ENCODE peak calls at places on chromosome 20, in ten cellular contexts. One of them, this sample, is unnamed. For H3K4me1, the result is how much of the 10 kb centered on the place peaks cover.

GRCh38 chr20:49853640-49854039 is 41.0 kb downstream of the SLC9A8 start:
- DNase-seq in GM23338: peak
- DNase-seq in cardiac muscle cell: no peak
- DNase-seq in kidney: no peak
- DNase-seq in tibial artery: peak
- DNase-seq in left ventricle myocardium inferior: no peak
- DNase-seq in Panc1: no peak
- DNase-seq in suprapubic skin: no peak
- DNase-seq in endodermal cell: peak
- DNase-seq in psoas muscle: no peak
- DNase-seq in this sample: peak

GRCh38 chr20:63775096-63775978 is 35.8 kb downstream of the SLC2A4RG start:
- DNase-seq in cardiac muscle cell: peak
- DNase-seq in psoas muscle: peak
- DNase-seq in kidney: peak
- DNase-seq in endodermal cell: peak
- DNase-seq in left ventricle myocardium inferior: no peak
- DNase-seq in Panc1: no peak
- DNase-seq in GM23338: peak
- DNase-seq in tibial artery: no peak
- DNase-seq in suprapubic skin: no peak
- DNase-seq in this sample: peak

GRCh38 chr20:50338479-50339195 is 148.0 kb downstream of the CEBPB start:
- DNase-seq in tibial artery: no peak
- DNase-seq in endodermal cell: peak
- DNase-seq in cardiac muscle cell: peak
- DNase-seq in suprapubic skin: no peak
- DNase-seq in kidney: no peak
- DNase-seq in Panc1: no peak
- DNase-seq in left ventricle myocardium inferior: no peak
- DNase-seq in GM23338: peak
- DNase-seq in psoas muscle: no peak
- DNase-seq in this sample: peak

GRCh38 chr20:38060536-38060935 is 27.0 kb downstream of the RPRD1B start:
- DNase-seq in left ventricle myocardium inferior: no peak
- DNase-seq in endodermal cell: no peak
- DNase-seq in psoas muscle: no peak
- DNase-seq in kidney: no peak
- DNase-seq in suprapubic skin: no peak
- DNase-seq in Panc1: no peak
- DNase-seq in cardiac muscle cell: no peak
- DNase-seq in tibial artery: no peak
- DNase-seq in GM23338: no peak
- DNase-seq in this sample: no peak

GRCh38 chr20:22248052-22248667 is 336.2 kb downstream of the FOXA2 start:
- DNase-seq in suprapubic skin: no peak
- DNase-seq in endodermal cell: peak
- DNase-seq in Panc1: no peak
- DNase-seq in psoas muscle: no peak
- DNase-seq in tibial artery: no peak
- DNase-seq in left ventricle myocardium inferior: no peak
- DNase-seq in cardiac muscle cell: peak
- DNase-seq in kidney: no peak
- DNase-seq in GM23338: peak
- DNase-seq in this sample: no peak

GRCh38 chr20:8168785-8169288 is 36.8 kb downstream of the PLCB1 start:
- DNase-seq in psoas muscle: no peak
- DNase-seq in Panc1: no peak
- DNase-seq in suprapubic skin: no peak
- DNase-seq in GM23338: no peak
- DNase-seq in endodermal cell: no peak
- DNase-seq in cardiac muscle cell: no peak
- DNase-seq in left ventricle myocardium inferior: no peak
- DNase-seq in tibial artery: no peak
- DNase-seq in kidney: no peak
- DNase-seq in this sample: no peak

GRCh38 chr20:36085686-36086267 is 68.8 kb upstream of the EPB41L1 start:
- DNase-seq in endodermal cell: peak
- DNase-seq in Panc1: peak
- DNase-seq in GM23338: no peak
- DNase-seq in cardiac muscle cell: no peak
- DNase-seq in kidney: peak
- DNase-seq in tibial artery: no peak
- DNase-seq in psoas muscle: no peak
- DNase-seq in left ventricle myocardium inferior: no peak
- DNase-seq in suprapubic skin: no peak
- DNase-seq in this sample: peak

GRCh38 chr20:20022498-20022897 is 5.3 kb downstream of the NAA20 start:
- DNase-seq in psoas muscle: no peak
- DNase-seq in suprapubic skin: no peak
- DNase-seq in kidney: no peak
- DNase-seq in GM23338: no peak
- DNase-seq in tibial artery: no peak
- DNase-seq in endodermal cell: no peak
- DNase-seq in Panc1: no peak
- DNase-seq in left ventricle myocardium inferior: no peak
- DNase-seq in cardiac muscle cell: no peak
- DNase-seq in this sample: no peak

GRCh38 chr20:5136096-5136495 is 9.3 kb downstream of the CDS2 start:
- DNase-seq in psoas muscle: no peak
- DNase-seq in GM23338: peak
- DNase-seq in endodermal cell: peak
- DNase-seq in cardiac muscle cell: no peak
- DNase-seq in suprapubic skin: no peak
- DNase-seq in kidney: no peak
- DNase-seq in left ventricle myocardium inferior: no peak
- DNase-seq in tibial artery: no peak
- DNase-seq in Panc1: no peak
- DNase-seq in this sample: no peak

GRCh38 chr20:19975436-19975799 is 41.7 kb upstream of the NAA20 start:
- DNase-seq in psoas muscle: no peak
- DNase-seq in kidney: peak
- DNase-seq in endodermal cell: no peak
- DNase-seq in cardiac muscle cell: no peak
- DNase-seq in GM23338: no peak
- DNase-seq in Panc1: no peak
- DNase-seq in suprapubic skin: no peak
- DNase-seq in tibial artery: no peak
- DNase-seq in left ventricle myocardium inferior: peak
- DNase-seq in this sample: no peak

GRCh38 chr20:47490795-47491194 is 10.9 kb upstream of the NCOA3 start:
- DNase-seq in suprapubic skin: no peak
- DNase-seq in kidney: no peak
- DNase-seq in tibial artery: peak
- DNase-seq in Panc1: no peak
- DNase-seq in left ventricle myocardium inferior: no peak
- DNase-seq in GM23338: no peak
- DNase-seq in psoas muscle: no peak
- DNase-seq in cardiac muscle cell: no peak
- DNase-seq in endodermal cell: no peak
- DNase-seq in this sample: peak
- H3K4me1 ChIP-seq in suprapubic skin: under half
- H3K4me1 ChIP-seq in kidney: under half
- H3K4me1 ChIP-seq in tibial artery: under half
- H3K4me1 ChIP-seq in Panc1: under half
- H3K4me1 ChIP-seq in left ventricle myocardium inferior: under half
- H3K4me1 ChIP-seq in GM23338: under half
- H3K4me1 ChIP-seq in psoas muscle: under half
- H3K4me1 ChIP-seq in cardiac muscle cell: under half
- H3K4me1 ChIP-seq in endodermal cell: under half
- H3K4me1 ChIP-seq in this sample: under half

GRCh38 chr20:43514062-43514971 is 6.8 kb downstream of the L3MBTL1 start:
- DNase-seq in GM23338: peak
- DNase-seq in tibial artery: peak
- DNase-seq in psoas muscle: peak
- DNase-seq in left ventricle myocardium inferior: peak
- DNase-seq in kidney: peak
- DNase-seq in cardiac muscle cell: peak
- DNase-seq in endodermal cell: peak
- DNase-seq in suprapubic skin: peak
- DNase-seq in Panc1: peak
- DNase-seq in this sample: peak
- TF ChIP-seq CTCF in GM23338: peak
- TF ChIP-seq CTCF in tibial artery: no peak
- TF ChIP-seq CTCF in psoas muscle: peak
- TF ChIP-seq CTCF in left ventricle myocardium inferior: peak
- TF ChIP-seq CTCF in kidney: peak
- TF ChIP-seq CTCF in cardiac muscle cell: peak
- TF ChIP-seq CTCF in endodermal cell: peak
- TF ChIP-seq CTCF in suprapubic skin: no peak
- TF ChIP-seq CTCF in Panc1: peak
- TF ChIP-seq CTCF in this sample: peak

DNA sequence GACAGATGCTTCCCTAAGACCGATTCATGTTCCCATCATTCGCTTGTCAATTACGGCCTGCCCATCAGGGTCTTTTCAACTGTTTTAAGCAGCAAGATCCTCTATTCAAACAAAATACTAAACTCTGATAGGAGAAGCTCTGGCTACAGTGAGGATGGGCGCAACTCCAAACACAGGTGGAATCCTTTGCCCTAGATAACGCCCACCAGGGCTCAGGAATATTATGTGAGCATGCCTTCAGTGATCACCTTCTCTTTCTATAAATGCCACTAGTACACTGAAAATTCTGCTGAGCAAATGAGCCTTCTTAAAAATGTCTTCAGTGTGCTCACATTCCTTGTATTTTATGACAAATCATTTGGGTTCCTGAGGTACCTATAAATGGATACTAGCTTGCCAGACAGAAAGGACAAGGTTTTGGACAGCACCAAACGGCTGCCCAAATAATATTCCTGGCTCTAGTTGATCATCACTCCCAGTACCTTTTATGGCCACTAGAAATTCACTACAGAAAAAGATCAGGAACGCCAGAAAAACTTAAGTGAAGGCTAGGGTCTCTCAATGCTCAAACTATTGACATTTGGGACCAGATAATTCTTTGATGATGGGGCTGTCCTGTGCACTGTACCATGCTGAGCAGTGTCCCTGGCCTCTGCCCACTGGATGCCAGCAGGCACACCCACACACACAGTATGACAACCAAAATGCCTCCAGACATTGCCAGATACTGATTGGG is 13.1 kb downstream of the ZNF217 start:
- DNase-seq in tibial artery: no peak
- DNase-seq in psoas muscle: no peak
- DNase-seq in cardiac muscle cell: no peak
- DNase-seq in kidney: no peak
- DNase-seq in GM23338: no peak
- DNase-seq in endodermal cell: no peak
- DNase-seq in left ventricle myocardium inferior: no peak
- DNase-seq in suprapubic skin: no peak
- DNase-seq in Panc1: no peak
- DNase-seq in this sample: no peak
- H3K4me1 ChIP-seq in tibial artery: under half
- H3K4me1 ChIP-seq in psoas muscle: under half
- H3K4me1 ChIP-seq in cardiac muscle cell: under half
- H3K4me1 ChIP-seq in kidney: under half
- H3K4me1 ChIP-seq in GM23338: under half
- H3K4me1 ChIP-seq in endodermal cell: under half
- H3K4me1 ChIP-seq in left ventricle myocardium inferior: half or more
- H3K4me1 ChIP-seq in suprapubic skin: half or more
- H3K4me1 ChIP-seq in Panc1: half or more
- H3K4me1 ChIP-seq in this sample: half or more

DNA sequence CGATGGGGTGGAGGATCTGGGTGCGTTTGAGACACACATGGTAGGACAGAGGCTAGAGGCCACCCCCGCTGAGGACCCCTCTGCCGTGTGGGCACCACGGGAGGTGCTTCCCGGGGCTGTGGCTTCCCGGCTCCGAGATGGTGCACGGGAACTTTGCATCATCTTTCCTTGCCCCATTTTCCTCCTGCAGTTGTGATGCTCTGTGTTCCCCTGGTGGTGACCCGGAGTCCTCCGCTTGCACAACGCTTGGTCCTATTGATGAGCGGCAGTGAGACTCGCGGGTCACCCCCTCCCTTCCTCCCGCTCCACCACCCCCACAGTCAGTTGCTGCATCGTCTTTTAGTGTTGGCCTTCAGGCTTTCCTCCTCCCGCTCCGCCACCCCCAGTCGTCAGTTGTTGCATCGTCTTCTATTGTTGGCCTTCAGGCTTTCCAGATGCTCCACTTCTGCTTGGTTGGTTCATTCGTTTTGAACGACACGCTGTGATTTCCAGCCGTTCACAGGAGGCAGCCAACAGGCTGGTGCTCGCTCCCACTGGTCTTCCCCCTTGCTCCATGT is 37.3 kb downstream of the PYGB start:
- DNase-seq in left ventricle myocardium inferior: peak
- DNase-seq in Panc1: no peak
- DNase-seq in endodermal cell: peak
- DNase-seq in psoas muscle: no peak
- DNase-seq in kidney: peak
- DNase-seq in tibial artery: peak
- DNase-seq in GM23338: peak
- DNase-seq in suprapubic skin: peak
- DNase-seq in cardiac muscle cell: no peak
- DNase-seq in this sample: peak
- TF ChIP-seq CTCF in left ventricle myocardium inferior: no peak
- TF ChIP-seq CTCF in Panc1: no peak
- TF ChIP-seq CTCF in endodermal cell: peak
- TF ChIP-seq CTCF in psoas muscle: no peak
- TF ChIP-seq CTCF in kidney: no peak
- TF ChIP-seq CTCF in tibial artery: no peak
- TF ChIP-seq CTCF in GM23338: peak
- TF ChIP-seq CTCF in suprapubic skin: no peak
- TF ChIP-seq CTCF in cardiac muscle cell: no peak
- TF ChIP-seq CTCF in this sample: no peak

GRCh38 chr20:53911301-53911700 is 159.1 kb downstream of the BCAS1 start:
- DNase-seq in suprapubic skin: peak
- DNase-seq in endodermal cell: no peak
- DNase-seq in left ventricle myocardium inferior: no peak
- DNase-seq in cardiac muscle cell: no peak
- DNase-seq in GM23338: no peak
- DNase-seq in tibial artery: no peak
- DNase-seq in psoas muscle: no peak
- DNase-seq in Panc1: no peak
- DNase-seq in kidney: no peak
- DNase-seq in this sample: peak
- H3K4me1 ChIP-seq in suprapubic skin: under half
- H3K4me1 ChIP-seq in endodermal cell: under half
- H3K4me1 ChIP-seq in left ventricle myocardium inferior: under half
- H3K4me1 ChIP-seq in cardiac muscle cell: under half
- H3K4me1 ChIP-seq in GM23338: under half
- H3K4me1 ChIP-seq in tibial artery: under half
- H3K4me1 ChIP-seq in psoas muscle: under half
- H3K4me1 ChIP-seq in Panc1: half or more
- H3K4me1 ChIP-seq in kidney: under half
- H3K4me1 ChIP-seq in this sample: under half